ENCODE peak calls at places on chromosomes 4 and X, in six cellular contexts. D, Z, R, I, F and M are unnamed samples.

GRCh38 chr4:52869196-52869595 is 7.1 kb downstream of the RASL11B start:
- DNase-seq in D (no peak), Z (no peak), R (no peak), I (peak), F (no peak), M (no peak)

GRCh38 chr4:1370321-1371124 is 23.5 kb downstream of the UVSSA start:
- DNase-seq in D (no peak), Z (no peak), R (peak), I (no peak), F (no peak), M (no peak)

GRCh38 chr4:16516796-16517413 is 290.6 kb upstream of the TAPT1 start:
- DNase-seq in D (no peak), Z (no peak), R (peak), I (peak), F (peak), M (no peak)

GRCh38 chr4:184503869-184504300 is 29.5 kb upstream of the IRF2 start:
- DNase-seq in D (no peak), Z (no peak), R (no peak), I (peak), F (no peak), M (no peak)

GRCh38 chr4:176838611-176839411 is 46.1 kb upstream of the VEGFC start:
- DNase-seq in D (no peak), Z (no peak), R (no peak), I (peak), F (peak), M (peak)

GRCh38 chrX:30161043-30161442 is 54.3 kb upstream of the MAGEB2 start:
- DNase-seq in D (no peak), Z (no peak), R (no peak), I (no peak), F (no peak), M (no peak)

GRCh38 chr4:51906167-51906647 is 63.3 kb downstream of the DCUN1D4 start:
- DNase-seq in D (peak), Z (no peak), R (no peak), I (peak), F (no peak), M (no peak)

GRCh38 chrX:85379174-85379907 is at the start of gene POF1B:
- DNase-seq in D (no peak), Z (peak), R (peak), I (no peak), F (no peak), M (no peak)

DNA sequence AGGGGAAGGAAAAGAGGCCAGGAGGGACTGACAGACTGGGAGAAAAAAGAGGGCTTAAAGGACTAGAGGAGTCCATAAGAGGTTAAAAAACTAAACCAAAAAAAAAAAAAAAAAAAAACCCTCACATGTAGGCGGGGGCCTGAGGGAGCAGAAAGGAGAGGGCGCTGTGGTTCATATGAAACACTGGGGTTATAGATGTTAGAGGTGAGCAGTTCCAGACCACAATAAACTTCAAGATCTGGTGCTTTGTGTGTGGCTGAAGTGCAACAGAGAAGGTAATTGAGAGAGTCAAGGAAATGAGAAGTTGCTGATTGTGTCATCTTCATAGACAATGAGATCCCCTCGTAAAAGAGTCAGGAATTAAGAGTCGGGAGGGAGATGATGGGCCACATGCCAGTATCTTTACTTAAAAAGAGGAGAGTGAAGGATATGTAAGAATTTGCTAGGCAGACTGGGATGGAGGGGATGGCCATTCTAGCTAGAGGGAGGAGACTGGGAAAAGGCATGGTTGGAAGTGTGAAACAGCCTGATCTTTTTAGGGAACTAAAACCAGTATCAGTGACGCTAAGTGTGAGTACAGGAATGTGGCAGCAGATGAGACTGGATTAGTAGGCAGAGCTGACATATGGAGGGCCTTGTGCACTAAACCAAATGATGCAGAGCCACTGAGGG is 18.4 kb upstream of the OGT start:
- DNase-seq in D (peak), Z (no peak), R (no peak), I (no peak), F (no peak), M (no peak)
- TF ChIP-seq CTCF in D (peak), Z (no peak), R (no peak), I (no peak), F (no peak), M (no peak)

GRCh38 chr4:148850257-148850995 is 408.2 kb upstream of the NR3C2 start:
- DNase-seq in D (no peak), Z (no peak), R (no peak), I (no peak), F (no peak), M (peak)

GRCh38 chr4:148854203-148854602 is 412.0 kb upstream of the NR3C2 start:
- DNase-seq in D (no peak), Z (no peak), R (no peak), I (no peak), F (no peak), M (peak)

GRCh38 chr4:148849581-148849980 is 407.4 kb upstream of the NR3C2 start:
- DNase-seq in D (no peak), Z (no peak), R (no peak), I (no peak), F (no peak), M (no peak)

GRCh38 chr4:148847544-148847943 is 405.3 kb upstream of the NR3C2 start:
- DNase-seq in D (no peak), Z (no peak), R (no peak), I (no peak), F (no peak), M (no peak)

DNA sequence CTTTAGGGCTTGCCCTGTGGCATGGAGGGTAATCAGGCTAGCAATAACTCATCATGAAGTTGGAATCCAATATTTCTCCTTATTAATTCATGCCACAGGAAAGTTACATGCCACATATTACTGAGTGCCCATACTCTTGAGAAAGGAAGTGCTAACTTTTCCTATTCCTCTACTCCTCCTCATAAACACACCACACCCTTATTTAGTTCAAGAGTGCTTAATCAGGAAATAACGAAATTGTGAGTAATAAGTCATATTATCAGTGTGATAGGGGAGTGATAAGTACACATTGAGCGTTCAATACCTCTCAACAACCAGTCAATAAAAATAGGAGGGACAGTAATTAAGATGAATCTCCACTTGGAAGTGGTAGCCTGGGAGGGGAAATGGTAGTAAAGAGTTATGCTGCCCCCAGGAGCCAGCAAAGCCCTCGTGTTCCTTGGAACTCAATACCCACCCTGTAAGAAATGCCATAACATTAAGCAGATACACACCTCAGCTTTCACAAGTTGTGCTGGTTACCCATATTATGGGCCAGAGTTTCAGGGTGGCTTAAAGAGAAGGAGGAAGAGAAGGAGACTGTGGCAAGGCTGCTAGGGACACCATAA is 410.0 kb upstream of the NR3C2 start:
- DNase-seq in D (no peak), Z (no peak), R (no peak), I (no peak), F (no peak), M (no peak)
- TF ChIP-seq CTCF in D (no peak), Z (peak), R (peak), I (no peak), F (no peak), M (no peak)

DNA sequence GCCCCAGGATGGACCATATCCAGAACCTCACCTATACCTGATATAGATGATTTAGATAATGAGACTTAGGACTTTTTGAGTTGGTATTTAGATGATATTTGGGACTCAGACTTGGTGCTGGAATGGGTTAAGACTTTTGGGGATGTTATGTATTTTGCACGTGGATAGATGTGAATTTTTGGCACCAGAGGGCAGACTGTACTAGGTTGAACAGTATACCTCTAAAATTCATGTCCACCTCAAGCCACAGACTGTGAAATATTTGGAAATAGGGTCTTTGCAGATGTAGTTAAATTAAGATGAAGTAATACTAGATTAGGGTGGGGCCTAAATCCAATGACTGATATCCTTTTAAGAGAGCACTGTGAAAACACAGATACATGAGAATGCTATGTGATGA is 15.6 kb downstream of the RBM41 start:
- DNase-seq in D (no peak), Z (no peak), R (no peak), I (peak), F (no peak), M (no peak)
- TF ChIP-seq CTCF in D (no peak), Z (no peak), R (no peak), I (peak), F (no peak), M (no peak)

GRCh38 chrX:14963447-14964236 is 90.4 kb downstream of the MOSPD2 start:
- DNase-seq in D (no peak), Z (no peak), R (no peak), I (peak), F (no peak), M (peak)
- TF ChIP-seq CTCF in D (no peak), Z (no peak), R (no peak), I (no peak), F (no peak), M (no peak)

DNA sequence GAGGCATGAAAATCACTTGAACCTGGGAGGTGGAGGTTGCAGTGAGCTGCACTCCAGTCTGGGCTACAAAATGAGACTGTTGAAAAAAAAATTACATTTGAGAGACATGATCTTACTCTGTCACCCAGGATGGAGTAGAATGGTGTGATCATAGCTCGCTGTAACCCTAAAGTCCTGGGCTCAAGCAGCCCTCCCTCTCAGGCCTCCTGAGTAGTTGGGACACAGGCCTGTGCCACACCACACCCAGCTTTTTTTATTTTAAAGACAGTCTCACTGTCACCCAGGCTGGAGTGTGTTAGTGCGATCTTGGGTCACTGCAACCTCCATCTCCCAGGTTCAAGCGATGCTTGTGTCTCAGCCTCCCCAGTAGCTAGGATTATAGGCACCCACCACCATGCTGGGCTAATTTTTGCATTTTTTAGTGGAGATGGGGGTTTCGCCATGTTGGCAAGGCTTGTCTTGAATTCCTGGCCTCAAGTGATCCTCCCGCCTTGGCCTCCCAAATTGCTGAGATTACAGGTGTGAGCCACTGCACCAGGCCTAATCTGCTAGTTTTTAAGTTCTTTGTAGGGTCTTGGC is 6.1 kb downstream of the RPS3A start:
- DNase-seq in D (no peak), Z (no peak), R (peak), I (no peak), F (no peak), M (no peak)
- TF ChIP-seq CTCF in D (no peak), Z (no peak), R (no peak), I (no peak), F (no peak), M (no peak)

GRCh38 chr4:84484274-84484673 is 14.8 kb downstream of the NKX6-1 start:
- DNase-seq in D (no peak), Z (peak), R (peak), I (no peak), F (no peak), M (no peak)

GRCh38 chr4:84481077-84481878 is 17.8 kb downstream of the NKX6-1 start:
- DNase-seq in D (no peak), Z (peak), R (peak), I (no peak), F (no peak), M (no peak)

GRCh38 chr4:84483738-84484137 is 15.4 kb downstream of the NKX6-1 start:
- DNase-seq in D (no peak), Z (peak), R (peak), I (no peak), F (no peak), M (no peak)

GRCh38 chr4:84481879-84482245 is 17.2 kb downstream of the NKX6-1 start:
- DNase-seq in D (no peak), Z (peak), R (peak), I (no peak), F (no peak), M (no peak)

GRCh38 chr4:84482564-84483563 is 16.2 kb downstream of the NKX6-1 start:
- DNase-seq in D (no peak), Z (peak), R (peak), I (peak), F (no peak), M (no peak)
- TF ChIP-seq CTCF in D (peak), Z (peak), R (peak), I (peak), F (peak), M (peak)

GRCh38 chr4:26455571-26455970 is 34.7 kb downstream of the CCKAR start:
- DNase-seq in D (no peak), Z (no peak), R (no peak), I (no peak), F (no peak), M (no peak)
- TF ChIP-seq CTCF in D (no peak), Z (no peak), R (no peak), I (no peak), F (no peak), M (no peak)